ENCODE peak calls at places on chromosomes 6 and 20, in eight cellular contexts. I, B, U, L, X, Y, K and T are unnamed samples.
A peak's percentile ranks its signal among the peaks of the same experiment; 100 is the strongest.

GRCh38 chr20:24990810-24991252 is 1.7 kb downstream of the APMAP start:
- DNase-seq in I (no peak), B (no peak), U (no peak), L (no peak), X (no peak), Y (no peak), K (no peak), T (no peak)

GRCh38 chr20:40960101-40960500 is 68.5 kb upstream of the TOP1 start:
- DNase-seq in I (no peak), B (no peak), U (no peak), L (no peak), X (no peak), Y (no peak), K (no peak), T (no peak)

GRCh38 chr20:35146299-35146921 is 726 bp downstream of the EDEM2 start:
- DNase-seq in I (no peak), B (peak; percentile 44), U (peak; percentile 51), L (peak; percentile 14), X (no peak), Y (no peak), K (no peak), T (no peak)

GRCh38 chr6:75296811-75297779 is 12.5 kb upstream of the TMEM30A start:
- DNase-seq in I (peak; percentile 37), B (no peak), U (peak; percentile 62), L (peak; percentile 17), X (no peak), Y (no peak), K (peak; percentile 68), T (no peak)

GRCh38 chr20:57993738-57994431 is 234.6 kb downstream of the ANKRD60 start:
- DNase-seq in I (no peak), B (no peak), U (no peak), L (no peak), X (no peak), Y (no peak), K (no peak), T (no peak)

GRCh38 chr20:49978685-49979029 is 4.1 kb upstream of the SNAI1 start:
- DNase-seq in I (no peak), B (no peak), U (no peak), L (no peak), X (no peak), Y (no peak), K (no peak), T (no peak)

GRCh38 chr20:44856442-44856841 is 29.1 kb upstream of the YWHAB start:
- DNase-seq in I (no peak), B (no peak), U (no peak), L (no peak), X (no peak), Y (no peak), K (peak; percentile 77), T (no peak)

GRCh38 chr6:81894788-81895221 is 142.3 kb upstream of the TENT5A start:
- DNase-seq in I (no peak), B (peak; percentile 77), U (peak; percentile 12), L (no peak), X (no peak), Y (no peak), K (no peak), T (no peak)

GRCh38 chr6:36610576-36611336 is 16.6 kb downstream of the SRSF3 start:
- DNase-seq in I (no peak), B (no peak), U (no peak), L (no peak), X (no peak), Y (no peak), K (no peak), T (no peak)

GRCh38 chr6:106037060-106037459 is 49.1 kb upstream of the PRDM1 start:
- DNase-seq in I (no peak), B (no peak), U (no peak), L (no peak), X (no peak), Y (no peak), K (no peak), T (no peak)

GRCh38 chr20:49631074-49631716 is 63.3 kb upstream of the PTGIS start:
- DNase-seq in I (no peak), B (no peak), U (no peak), L (no peak), X (no peak), Y (no peak), K (no peak), T (no peak)

GRCh38 chr20:41218466-41218865 is 81.1 kb downstream of the PLCG1 start:
- DNase-seq in I (no peak), B (no peak), U (no peak), L (no peak), X (no peak), Y (no peak), K (no peak), T (no peak)

GRCh38 chr6:170265655-170266054 is 25.2 kb downstream of the DLL1 start:
- DNase-seq in I (no peak), B (peak; percentile 88), U (no peak), L (no peak), X (no peak), Y (no peak), K (peak; percentile 96), T (no peak)

GRCh38 chr6:170035896-170036295 is 255.0 kb downstream of the DLL1 start:
- DNase-seq in I (no peak), B (no peak), U (no peak), L (no peak), X (no peak), Y (no peak), K (no peak), T (no peak)

GRCh38 chr6:135162678-135163439 is 18.2 kb upstream of the MYB start:
- DNase-seq in I (peak; percentile 78), B (peak; percentile 32), U (peak; percentile 29), L (peak; percentile 10), X (peak; percentile 23), Y (no peak), K (peak; percentile 21), T (no peak)

GRCh38 chr6:5132741-5133140 is 47.6 kb downstream of the PPP1R3G start:
- DNase-seq in I (peak; percentile 33), B (peak; percentile 79), U (no peak), L (no peak), X (no peak), Y (no peak), K (peak; percentile 8), T (no peak)

GRCh38 chr6:26020983-26021349 is 58.4 kb downstream of the TRIM38 start:
- DNase-seq in I (no peak), B (peak; percentile 74), U (peak; percentile 72), L (no peak), X (peak; percentile 34), Y (no peak), K (peak; percentile 64), T (no peak)